ENCODE peak calls at places on chromosomes 3 and 15, in nine cellular contexts. C is stimulated activated CD4-positive, alpha-beta T cell treated with anti-CD3 and anti-CD28 coated beads, Interleukin-12 subunit alpha, Interleukin-12 subunit beta, amount 100 ng/mL, for 4 hours; U is COLO829; Y is NCI-H2171; R is activated CD4-positive, alpha-beta T cell treated with anti-CD3 and anti-CD28 coated beads, Interleukin-2, amount 10 ng/mL, durations not matched to agents 7 days and 5 days; L is RWPE1; H is thoracic aorta; E is amygdala; M is stimulated activated CD8-positive, alpha-beta memory T cell treated with anti-CD3 and anti-CD28 coated beads, Interleukin-12 subunit alpha, Interleukin-12 subunit beta, amount 100 ng/mL, for 1 hour. B is an unnamed sample.
A peak's percentile ranks its signal among the peaks of the same experiment; 100 is the strongest.

GRCh38 chr3:194691481-194692281 is 6.0 kb downstream of the FAM43A start:
- DNase-seq in C (no peak), U (no peak), Y (peak; percentile 66), R (no peak), L (no peak), H (no peak), E (no peak), M (no peak), B (no peak)

GRCh38 chr3:41002104-41002503 is 197.2 kb upstream of the CTNNB1 start:
- DNase-seq in C (no peak), U (no peak), Y (no peak), R (no peak), L (no peak), H (no peak), E (no peak), M (no peak), B (no peak)

GRCh38 chr3:78857494-78858111 is 910.2 kb downstream of the ROBO1 start:
- DNase-seq in C (no peak), U (no peak), Y (no peak), R (no peak), L (no peak), H (no peak), E (no peak), M (no peak), B (no peak)

GRCh38 chr3:149643482-149643798 is 14.4 kb downstream of the WWTR1 start:
- DNase-seq in C (no peak), U (no peak), Y (no peak), R (no peak), L (no peak), H (no peak), E (no peak), M (no peak), B (no peak)

GRCh38 chr15:79004336-79004735 is 59.5 kb upstream of the CTSH start:
- DNase-seq in C (no peak), U (peak; percentile 54), Y (no peak), R (peak; percentile 7), L (peak; percentile 75), H (no peak), E (no peak), M (no peak), B (no peak)

GRCh38 chr15:58401991-58402649 is 29.7 kb upstream of the LIPC start:
- DNase-seq in C (no peak), U (no peak), Y (no peak), R (no peak), L (peak; percentile 31), H (no peak), E (no peak), M (no peak), B (no peak)

GRCh38 chr3:50657816-50658215 is 16.9 kb upstream of the DOCK3 start:
- DNase-seq in C (no peak), U (no peak), Y (no peak), R (no peak), L (no peak), H (no peak), E (no peak), M (no peak), B (no peak)

GRCh38 chr3:187813198-187813597 is 67.9 kb upstream of the BCL6 start:
- DNase-seq in C (no peak), U (no peak), Y (no peak), R (no peak), L (no peak), H (no peak), E (no peak), M (no peak), B (no peak)

GRCh38 chr3:10467204-10467603 is 38.2 kb downstream of the ATP2B2 start:
- DNase-seq in C (no peak), U (no peak), Y (no peak), R (no peak), L (no peak), H (no peak), E (no peak), M (no peak), B (no peak)

GRCh38 chr15:99961011-99961441 is 227.8 kb upstream of the LYSMD4 start:
- DNase-seq in C (no peak), U (no peak), Y (no peak), R (peak; percentile 11), L (no peak), H (no peak), E (no peak), M (no peak), B (no peak)

GRCh38 chr15:68203486-68203885 is 1.6 kb downstream of the CALML4 start:
- DNase-seq in C (no peak), U (no peak), Y (no peak), R (no peak), L (no peak), H (no peak), E (no peak), M (no peak), B (no peak)

GRCh38 chr3:126337980-126338651 is 19.1 kb downstream of the KLF15 start:
- DNase-seq in C (no peak), U (no peak), Y (no peak), R (no peak), L (no peak), H (no peak), E (no peak), M (no peak), B (peak; percentile 18)

GRCh38 chr3:10025205-10026083 is 793 bp upstream of the FANCD2 start:
- DNase-seq in C (no peak), U (no peak), Y (no peak), R (no peak), L (no peak), H (no peak), E (no peak), M (no peak), B (no peak)

GRCh38 chr3:535566-536416 is 339.2 kb downstream of the CHL1 start:
- DNase-seq in C (no peak), U (no peak), Y (no peak), R (no peak), L (no peak), H (no peak), E (no peak), M (no peak), B (peak; percentile 56)

GRCh38 chr3:49471856-49472495 is 1.9 kb downstream of the DAG1 start:
- DNase-seq in C (no peak), U (no peak), Y (no peak), R (no peak), L (no peak), H (no peak), E (no peak), M (no peak), B (no peak)

GRCh38 chr3:187318819-187319616 is 27.5 kb upstream of the MASP1 start:
- DNase-seq in C (peak; percentile 13), U (peak; percentile 58), Y (peak; percentile 48), R (peak; percentile 55), L (peak; percentile 41), H (peak; percentile 9), E (no peak), M (peak; percentile 26), B (no peak)

GRCh38 chr3:160637081-160637480 is 39.9 kb upstream of the ARL14 start:
- DNase-seq in C (no peak), U (no peak), Y (no peak), R (no peak), L (no peak), H (no peak), E (no peak), M (no peak), B (no peak)